ENCODE peak calls at places on chromosomes 5 and 9, in four cellular contexts. M is SK-N-SH, A is GM12878, I is A549. S is an unnamed sample.
A peak's percentile ranks its signal among the peaks of the same experiment; 100 is the strongest.

GRCh38 chr9:17625644-17626388 is 47.0 kb downstream of the SH3GL2 start:
- DNase-seq in I (no peak), A (no peak), M (no peak), S (no peak)

GRCh38 chr5:159416438-159416837 is 86.2 kb upstream of the IL12B start:
- DNase-seq in I (no peak), A (no peak), M (no peak), S (no peak)

GRCh38 chr9:2276296-2276695 is 261.1 kb downstream of the SMARCA2 start:
- DNase-seq in M (no peak), I (no peak), A (no peak), S (no peak)

GRCh38 chr9:117466111-117466510 is 51.3 kb upstream of the ASTN2 start:
- DNase-seq in A (no peak), I (no peak), M (no peak), S (no peak)

GRCh38 chr9:81318571-81318970 is 370.8 kb downstream of the TLE1 start:
- DNase-seq in I (peak; percentile 36), A (no peak), M (no peak), S (no peak)

GRCh38 chr9:94259077-94259847 is at the start of gene ZNF169:
- DNase-seq in A (peak; percentile 53), I (peak; percentile 96), M (peak; percentile 94), S (peak; percentile 93)

GRCh38 chr9:98333703-98334582 is 78.5 kb upstream of the TBC1D2 start:
- DNase-seq in A (no peak), I (no peak), M (no peak), S (no peak)

GRCh38 chr5:133941456-133942196 is 26.8 kb downstream of the C5orf15 start:
- DNase-seq in A (no peak), M (no peak), I (no peak), S (no peak)

GRCh38 chr9:98652741-98653140 is 56.0 kb downstream of the GABBR2 start:
- DNase-seq in A (no peak), M (no peak), I (no peak), S (no peak)

GRCh38 chr9:70510157-70510770 is 95.8 kb upstream of the KLF9 start:
- DNase-seq in A (no peak), I (peak; percentile 20), M (peak; percentile 26), S (peak; percentile 56)

GRCh38 chr5:63085551-63085950 is 506.9 kb downstream of the LRRC70 start:
- DNase-seq in I (no peak), A (no peak), M (peak; percentile 11), S (no peak)

GRCh38 chr5:35237580-35238376 is 7.5 kb upstream of the PRLR start:
- DNase-seq in I (no peak), A (no peak), M (no peak), S (no peak)

GRCh38 chr9:129755151-129755550 is 2.3 kb upstream of the PTGES start:
- DNase-seq in I (no peak), A (no peak), M (no peak), S (no peak)

GRCh38 chr9:129750010-129750409 is 2.8 kb downstream of the PTGES start:
- DNase-seq in M (no peak), I (no peak), A (no peak), S (no peak)

GRCh38 chr9:129752915-129753724 is at the start of gene PTGES:
- DNase-seq in M (peak; percentile 86), A (no peak), I (peak; percentile 91), S (peak; percentile 69)

GRCh38 chr9:129749575-129749974 is 3.3 kb downstream of the PTGES start:
- DNase-seq in I (no peak), M (no peak), A (no peak), S (no peak)

DNA sequence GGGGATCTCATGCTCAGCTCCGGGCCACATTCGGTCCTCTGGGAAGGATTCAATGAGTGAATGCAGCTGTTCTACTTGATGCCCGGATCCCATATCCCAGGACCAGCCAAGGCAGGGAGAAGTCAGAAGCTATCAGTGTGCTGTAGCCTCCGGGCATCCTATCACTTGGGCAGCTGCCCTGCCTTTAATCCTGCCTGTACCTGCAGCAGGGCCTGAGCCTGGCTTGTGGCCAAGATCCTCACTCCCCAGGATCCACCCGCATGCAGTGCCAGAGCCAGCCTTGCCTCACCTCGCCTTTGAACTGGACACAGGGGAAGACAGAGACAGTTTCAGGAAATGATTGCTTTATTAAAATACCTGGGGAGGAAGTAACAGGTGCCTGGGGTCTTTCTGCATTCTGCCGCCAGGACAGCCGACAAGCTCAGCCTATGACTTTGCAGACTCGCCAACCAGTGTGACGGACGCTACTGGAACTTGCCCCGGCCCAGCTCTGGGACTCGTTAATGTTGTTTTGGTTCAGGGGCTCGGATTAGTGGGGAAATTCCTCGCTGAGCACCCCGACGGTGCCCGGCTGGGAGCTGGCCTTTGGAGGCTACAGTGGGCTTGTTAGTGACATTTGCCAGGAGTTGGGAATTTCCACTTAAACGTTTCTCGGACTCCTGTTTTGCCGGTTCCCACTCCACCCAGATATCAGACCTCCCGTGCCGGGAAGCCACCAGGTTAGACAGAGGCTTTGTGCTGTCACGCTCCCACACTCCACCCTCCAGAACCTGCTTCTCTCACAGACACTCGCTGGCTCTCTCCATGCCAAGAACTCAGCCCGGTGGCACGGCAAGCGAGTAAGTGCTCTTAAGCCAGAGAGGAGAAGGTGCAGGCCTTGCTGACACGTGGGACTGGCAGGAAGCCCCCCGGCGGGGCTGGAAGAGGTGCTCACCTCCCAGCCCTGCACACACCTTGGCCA is 721 bp downstream of the PTGES start:
- DNase-seq in M (peak; percentile 71), I (no peak), A (no peak), S (peak; percentile 80)
- H3K4me3 ChIP-seq in M (peak overlapping the region; percentile 29), I (peak overlapping the region; percentile 51), A (no peak overlapping the region), S (peak overlapping the region; percentile 46)

GRCh38 chr5:169350759-169351240 is 49.9 kb upstream of the SLIT3 start:
- DNase-seq in I (peak; percentile 93), A (no peak), M (peak; percentile 35), S (no peak)
- TF ChIP-seq EP300 in I (peak; percentile 97), A (no peak), M (peak; percentile 89), S (no peak)

GRCh38 chr5:142466195-142466951 is 141.6 kb upstream of the SPRY4 start:
- DNase-seq in M (no peak), A (no peak), I (no peak), S (no peak)
- H3K27ac ChIP-seq in M (no peak overlapping the region), A (no peak overlapping the region), I (no peak overlapping the region), S (no peak overlapping the region)

DNA sequence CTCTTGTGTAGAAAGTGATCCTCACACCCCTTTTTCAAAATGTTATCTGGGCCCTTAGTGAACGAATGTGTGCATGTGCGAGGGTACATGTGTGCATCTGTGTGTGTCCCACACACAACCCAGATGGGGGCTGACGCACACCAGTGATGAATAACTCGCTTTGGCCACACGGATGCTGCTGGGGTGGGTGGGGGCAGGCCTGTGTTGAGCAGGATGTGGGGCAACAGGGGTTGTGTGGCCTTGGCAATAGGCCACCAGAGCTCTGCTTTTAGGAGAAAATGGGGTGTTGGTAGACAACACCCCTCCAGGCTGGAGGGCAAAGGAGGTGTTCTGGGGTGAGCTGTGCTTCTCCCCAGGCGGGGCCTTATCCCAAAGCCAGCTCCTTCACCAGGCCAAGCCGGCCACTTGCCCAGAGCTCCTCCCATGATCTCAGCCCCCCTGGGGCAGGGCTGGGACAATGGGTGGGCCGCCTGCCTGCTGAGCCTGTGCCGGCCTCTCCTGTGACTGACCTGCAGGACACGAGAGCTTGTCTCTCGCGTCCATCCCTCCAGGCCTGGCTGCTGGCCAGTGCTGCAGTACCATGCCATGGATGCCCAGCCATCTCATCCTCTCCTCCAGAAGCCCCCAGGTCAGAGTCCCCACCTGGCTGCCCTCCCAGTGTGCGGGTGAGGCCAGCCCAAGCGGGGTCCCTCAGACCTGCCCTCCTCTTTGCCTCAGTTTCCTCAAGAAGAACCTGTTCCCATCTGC is 1.7 kb downstream of the DBN1 start:
- DNase-seq in A (no peak), M (peak; percentile 73), I (no peak), S (no peak)
- H3K4me3 ChIP-seq in A (peak overlapping the region; percentile 46), M (peak overlapping the region; percentile 96), I (peak overlapping the region; percentile 99), S (peak overlapping the region; percentile 84)

GRCh38 chr9:10562581-10563343 is 50.0 kb downstream of the PTPRD start:
- DNase-seq in I (no peak), A (no peak), M (no peak), S (no peak)
- TF ChIP-seq EP300 in I (no peak), A (no peak), M (no peak), S (no peak)

DNA sequence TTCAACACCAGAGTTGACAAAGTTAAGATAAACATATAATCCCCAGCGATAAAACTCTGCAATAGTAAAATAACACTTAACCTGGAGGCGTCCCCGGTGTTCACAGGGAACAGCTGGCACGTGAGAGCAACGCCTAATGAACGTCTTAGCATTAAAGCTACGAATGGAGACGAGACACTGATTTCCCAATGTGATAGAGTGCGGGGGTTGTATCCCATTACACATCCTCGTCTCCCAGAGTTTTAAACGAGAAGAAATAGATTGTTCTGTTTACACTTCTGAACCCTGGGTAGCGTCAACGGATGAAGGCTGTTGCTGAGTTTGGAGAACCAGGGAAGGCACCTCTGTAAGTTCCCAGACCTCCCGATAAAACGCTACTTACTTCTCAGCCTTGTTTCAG is 57.6 kb downstream of the PTCH1 start:
- DNase-seq in I (no peak), M (no peak), A (no peak), S (no peak)
- H3K27ac ChIP-seq in I (no peak overlapping the region), M (peak overlapping the region; percentile 82), A (no peak overlapping the region), S (peak overlapping the region; percentile 64)

DNA sequence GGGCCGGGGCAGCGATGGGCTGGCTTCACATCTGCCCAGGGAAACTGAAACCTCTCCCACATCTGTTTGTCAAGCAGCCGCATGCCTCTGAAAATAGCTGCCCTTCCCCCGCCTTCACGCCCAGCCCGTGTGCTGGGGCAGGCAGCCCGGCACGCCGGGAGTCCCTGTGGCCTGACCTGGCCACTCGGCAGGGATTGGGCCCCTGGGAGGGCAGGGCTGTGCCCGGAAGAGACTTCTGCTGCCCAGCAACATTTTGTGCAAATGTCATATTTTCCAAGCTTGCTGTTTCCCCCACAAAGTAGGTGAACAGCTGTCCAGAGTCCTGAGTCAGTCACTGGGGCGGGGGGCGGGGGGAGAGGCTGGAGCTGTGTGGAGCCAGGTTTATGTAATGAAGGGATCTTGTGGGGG is 8.2 kb downstream of the COL27A1 start:
- DNase-seq in M (peak; percentile 70), I (peak; percentile 28), A (no peak), S (peak; percentile 46)
- H3K4me3 ChIP-seq in M (no peak overlapping the region), I (no peak overlapping the region), A (no peak overlapping the region), S (peak overlapping the region; percentile 13)